ENCODE peak calls at places on chromosomes 6 and 20, in nine cellular contexts. R, V, P, T, J, H, B, G and S are unnamed samples.

GRCh38 chr6:14612016-14612415 is 494.4 kb downstream of the CD83 start:
- DNase-seq in R (no peak), V (no peak), P (peak), T (no peak), J (no peak), H (no peak), B (no peak), G (peak), S (no peak)

GRCh38 chr6:34130870-34131269 is 15.0 kb downstream of the GRM4 start:
- DNase-seq in R (no peak), V (no peak), P (no peak), T (no peak), J (no peak), H (no peak), B (no peak), G (peak), S (no peak)

GRCh38 chr20:50578061-50578777 is 68.0 kb downstream of the PTPN1 start:
- DNase-seq in R (no peak), V (no peak), P (no peak), T (no peak), J (no peak), H (no peak), B (no peak), G (no peak), S (no peak)

GRCh38 chr20:561437-562231 is 18.0 kb upstream of the CSNK2A1 start:
- DNase-seq in R (peak), V (peak), P (peak), T (peak), J (peak), H (no peak), B (peak), G (peak), S (peak)

GRCh38 chr6:107658920-107659879 is 164.9 kb downstream of the SCML4 start:
- DNase-seq in R (no peak), V (no peak), P (no peak), T (peak), J (no peak), H (no peak), B (no peak), G (no peak), S (no peak)

GRCh38 chr6:11921017-11921438 is 91.1 kb upstream of the HIVEP1 start:
- DNase-seq in R (no peak), V (no peak), P (peak), T (peak), J (peak), H (peak), B (no peak), G (peak), S (no peak)

GRCh38 chr20:46058656-46059281 is 29.8 kb downstream of the SLC12A5 start:
- DNase-seq in R (no peak), V (peak), P (no peak), T (no peak), J (peak), H (no peak), B (no peak), G (peak), S (no peak)

GRCh38 chr20:31674895-31675827 is 37.4 kb downstream of the COX4I2 start:
- DNase-seq in R (peak), V (no peak), P (peak), T (peak), J (no peak), H (peak), B (no peak), G (peak), S (peak)

GRCh38 chr6:41640436-41640835 is 2.2 kb downstream of the MDFI start:
- DNase-seq in R (no peak), V (no peak), P (no peak), T (no peak), J (no peak), H (peak), B (no peak), G (no peak), S (no peak)

GRCh38 chr6:39088331-39088730 is 26.7 kb downstream of the SAYSD1 start:
- DNase-seq in R (peak), V (peak), P (peak), T (peak), J (peak), H (no peak), B (peak), G (peak), S (no peak)

GRCh38 chr6:20403766-20404640 is 2.3 kb downstream of the E2F3 start:
- DNase-seq in R (peak), V (peak), P (no peak), T (no peak), J (peak), H (no peak), B (peak), G (peak), S (peak)

GRCh38 chr6:168017629-168018028 is 20.2 kb downstream of the KIF25 start:
- DNase-seq in R (no peak), V (no peak), P (no peak), T (no peak), J (no peak), H (no peak), B (no peak), G (peak), S (no peak)

GRCh38 chr20:38091447-38092216 is 58.1 kb downstream of the RPRD1B start:
- DNase-seq in R (peak), V (no peak), P (no peak), T (no peak), J (no peak), H (no peak), B (no peak), G (no peak), S (peak)

GRCh38 chr20:62922451-62922921 is 3.8 kb downstream of the DIDO1 start:
- DNase-seq in R (no peak), V (no peak), P (no peak), T (no peak), J (no peak), H (no peak), B (no peak), G (no peak), S (no peak)

GRCh38 chr20:60102665-60103210 is 144.5 kb downstream of the CDH26 start:
- DNase-seq in R (no peak), V (no peak), P (no peak), T (no peak), J (no peak), H (no peak), B (no peak), G (no peak), S (no peak)

GRCh38 chr6:17144016-17144415 is 42.2 kb downstream of the STMND1 start:
- DNase-seq in R (no peak), V (no peak), P (no peak), T (no peak), J (no peak), H (no peak), B (no peak), G (no peak), S (no peak)

GRCh38 chr20:1809611-1810510 is 85.3 kb upstream of the SIRPA start:
- DNase-seq in R (no peak), V (no peak), P (peak), T (peak), J (no peak), H (no peak), B (no peak), G (peak), S (no peak)

GRCh38 chr6:113449051-113449450 is 408.1 kb upstream of the MARCKS start:
- DNase-seq in R (no peak), V (no peak), P (no peak), T (no peak), J (no peak), H (no peak), B (no peak), G (no peak), S (no peak)

GRCh38 chr20:50838707-50839385 is 44.0 kb downstream of the BCAS4 start:
- DNase-seq in R (no peak), V (no peak), P (no peak), T (no peak), J (no peak), H (no peak), B (no peak), G (no peak), S (no peak)

GRCh38 chr6:47545223-47545622 is 67.6 kb downstream of the CD2AP start:
- DNase-seq in R (no peak), V (no peak), P (no peak), T (no peak), J (no peak), H (no peak), B (no peak), G (no peak), S (no peak)

GRCh38 chr6:166005846-166006592 is 161.6 kb downstream of the TBXT start:
- DNase-seq in R (peak), V (peak), P (peak), T (no peak), J (peak), H (peak), B (no peak), G (peak), S (no peak)

GRCh38 chr6:101845621-101846020 is 452.1 kb downstream of the GRIK2 start:
- DNase-seq in R (no peak), V (no peak), P (no peak), T (no peak), J (no peak), H (no peak), B (no peak), G (no peak), S (no peak)

GRCh38 chr20:57705103-57705899 is 4.5 kb downstream of the PMEPA1 start:
- DNase-seq in R (no peak), V (no peak), P (no peak), T (no peak), J (no peak), H (no peak), B (no peak), G (no peak), S (no peak)

GRCh38 chr6:149701699-149702098 is 16.2 kb downstream of the LATS1 start:
- DNase-seq in R (no peak), V (no peak), P (peak), T (no peak), J (no peak), H (no peak), B (no peak), G (no peak), S (no peak)

GRCh38 chr20:61487346-61488022 is 235.4 kb downstream of the CDH4 start:
- DNase-seq in R (no peak), V (no peak), P (no peak), T (no peak), J (no peak), H (no peak), B (no peak), G (no peak), S (no peak)

GRCh38 chr6:154509421-154510143 is 903 bp downstream of the CNKSR3 start:
- DNase-seq in R (no peak), V (peak), P (peak), T (peak), J (peak), H (peak), B (no peak), G (peak), S (peak)

GRCh38 chr6:132261354-132261753 is 139.9 kb downstream of the MOXD1 start:
- DNase-seq in R (no peak), V (no peak), P (no peak), T (no peak), J (no peak), H (no peak), B (no peak), G (no peak), S (no peak)

GRCh38 chr20:6122873-6123649 is at the start of gene FERMT1:
- DNase-seq in R (peak), V (peak), P (peak), T (peak), J (peak), H (peak), B (peak), G (peak), S (peak)

GRCh38 chr6:93575495-93575894 is 156.1 kb upstream of the EPHA7 start:
- DNase-seq in R (no peak), V (no peak), P (no peak), T (no peak), J (no peak), H (no peak), B (no peak), G (no peak), S (no peak)

GRCh38 chr6:52595000-52595795 is 18.3 kb upstream of the TRAM2 start:
- DNase-seq in R (peak), V (no peak), P (peak), T (no peak), J (no peak), H (peak), B (no peak), G (peak), S (peak)

GRCh38 chr20:50014570-50015562 is 32.1 kb downstream of the SNAI1 start:
- DNase-seq in R (no peak), V (no peak), P (no peak), T (no peak), J (no peak), H (no peak), B (no peak), G (no peak), S (no peak)

GRCh38 chr6:38184780-38185080 is 365.2 kb downstream of the ZFAND3 start:
- DNase-seq in R (no peak), V (no peak), P (no peak), T (no peak), J (no peak), H (peak), B (no peak), G (no peak), S (no peak)

GRCh38 chr6:139846538-139847321 is 472.3 kb upstream of the CITED2 start:
- DNase-seq in R (peak), V (no peak), P (no peak), T (no peak), J (peak), H (no peak), B (no peak), G (peak), S (no peak)

GRCh38 chr6:139240161-139241010 is 51.4 kb downstream of the TXLNB start:
- DNase-seq in R (no peak), V (no peak), P (peak), T (no peak), J (no peak), H (no peak), B (no peak), G (no peak), S (no peak)

GRCh38 chr6:123803862-123804681 is at the start of gene NKAIN2:
- DNase-seq in R (peak), V (peak), P (no peak), T (peak), J (peak), H (peak), B (peak), G (peak), S (peak)

GRCh38 chr6:26550250-26550993 is 12.3 kb downstream of the HMGN4 start:
- DNase-seq in R (peak), V (peak), P (peak), T (peak), J (peak), H (peak), B (no peak), G (peak), S (peak)

GRCh38 chr20:44618318-44618731 is 33.2 kb downstream of the ADA start:
- DNase-seq in R (no peak), V (no peak), P (no peak), T (no peak), J (no peak), H (peak), B (no peak), G (no peak), S (no peak)

GRCh38 chr6:138397128-138397814 is 6.8 kb upstream of the HEBP2 start:
- DNase-seq in R (no peak), V (no peak), P (no peak), T (no peak), J (peak), H (no peak), B (no peak), G (no peak), S (no peak)

GRCh38 chr6:28218312-28219248 is 6.5 kb upstream of the ZSCAN9 start:
- DNase-seq in R (peak), V (peak), P (peak), T (peak), J (peak), H (peak), B (peak), G (peak), S (peak)